ENCODE peak calls at places on chromosomes 7 and 10, in five cellular contexts. One of them, this sample, is unnamed. For H3K27me3, the result is how much of the 10 kb centered on the place peaks cover.

GRCh38 chr7:100198266-100198665 is 20.5 kb downstream of the STAG3 start:
- DNase-seq in colonic mucosa: no peak
- DNase-seq in transverse colon: no peak
- DNase-seq in pancreas: no peak
- DNase-seq in Peyer's patch: no peak
- DNase-seq in this sample: no peak

GRCh38 chr7:142808802-142809583 is 38.2 kb downstream of the PRSS2 start:
- DNase-seq in colonic mucosa: peak
- DNase-seq in transverse colon: peak
- DNase-seq in pancreas: no peak
- DNase-seq in Peyer's patch: peak
- DNase-seq in this sample: peak

GRCh38 chr7:92988941-92989540 is 128.7 kb downstream of the SAMD9 start:
- DNase-seq in Peyer's patch: no peak
- DNase-seq in transverse colon: no peak
- DNase-seq in colonic mucosa: no peak
- DNase-seq in pancreas: no peak
- DNase-seq in this sample: no peak

GRCh38 chr7:24829787-24830186 is 72.5 kb upstream of the GSDME start:
- DNase-seq in colonic mucosa: no peak
- DNase-seq in Peyer's patch: no peak
- DNase-seq in pancreas: no peak
- DNase-seq in transverse colon: no peak
- DNase-seq in this sample: no peak

GRCh38 chr7:104584620-104585019 is 256.2 kb downstream of the LHFPL3 start:
- DNase-seq in colonic mucosa: no peak
- DNase-seq in transverse colon: no peak
- DNase-seq in Peyer's patch: no peak
- DNase-seq in pancreas: no peak
- DNase-seq in this sample: no peak

GRCh38 chr10:17387861-17388503 is 66.4 kb downstream of the ST8SIA6 start:
- DNase-seq in transverse colon: no peak
- DNase-seq in pancreas: peak
- DNase-seq in colonic mucosa: peak
- DNase-seq in Peyer's patch: no peak
- DNase-seq in this sample: no peak

GRCh38 chr7:70655694-70656093 is 476.2 kb upstream of the GALNT17 start:
- DNase-seq in colonic mucosa: no peak
- DNase-seq in pancreas: no peak
- DNase-seq in transverse colon: no peak
- DNase-seq in Peyer's patch: no peak
- DNase-seq in this sample: no peak

GRCh38 chr10:35895331-35895730 is 253.2 kb upstream of the FZD8 start:
- DNase-seq in Peyer's patch: no peak
- DNase-seq in colonic mucosa: no peak
- DNase-seq in pancreas: no peak
- DNase-seq in transverse colon: no peak
- DNase-seq in this sample: no peak

GRCh38 chr7:17680943-17681351 is 259.3 kb downstream of the SNX13 start:
- DNase-seq in transverse colon: no peak
- DNase-seq in Peyer's patch: no peak
- DNase-seq in colonic mucosa: no peak
- DNase-seq in pancreas: no peak
- DNase-seq in this sample: no peak

GRCh38 chr10:54993148-54993547 is 192.1 kb upstream of the PCDH15 start:
- DNase-seq in pancreas: no peak
- DNase-seq in colonic mucosa: no peak
- DNase-seq in transverse colon: no peak
- DNase-seq in Peyer's patch: no peak
- DNase-seq in this sample: no peak

GRCh38 chr10:43599333-43599732 is 6.9 kb upstream of the ZNF485 start:
- DNase-seq in colonic mucosa: no peak
- DNase-seq in Peyer's patch: no peak
- DNase-seq in pancreas: no peak
- DNase-seq in transverse colon: no peak
- DNase-seq in this sample: no peak

GRCh38 chr10:69951658-69952057 is 101.0 kb upstream of the MACROH2A2 start:
- DNase-seq in colonic mucosa: no peak
- DNase-seq in transverse colon: no peak
- DNase-seq in pancreas: no peak
- DNase-seq in Peyer's patch: no peak
- DNase-seq in this sample: no peak
- H3K27me3 ChIP-seq in colonic mucosa: under half
- H3K27me3 ChIP-seq in transverse colon: under half
- H3K27me3 ChIP-seq in pancreas: under half
- H3K27me3 ChIP-seq in Peyer's patch: under half
- H3K27me3 ChIP-seq in this sample: under half

GRCh38 chr7:137579913-137580640 is 236.5 kb upstream of the PTN start:
- DNase-seq in colonic mucosa: no peak
- DNase-seq in Peyer's patch: no peak
- DNase-seq in transverse colon: no peak
- DNase-seq in pancreas: no peak
- DNase-seq in this sample: no peak
- H3K27ac ChIP-seq in colonic mucosa: no peak
- H3K27ac ChIP-seq in Peyer's patch: no peak
- H3K27ac ChIP-seq in transverse colon: no peak
- H3K27ac ChIP-seq in pancreas: no peak
- H3K27ac ChIP-seq in this sample: no peak

GRCh38 chr7:123867220-123867619 is 22.3 kb downstream of the HYAL4 start:
- DNase-seq in pancreas: no peak
- DNase-seq in Peyer's patch: no peak
- DNase-seq in transverse colon: no peak
- DNase-seq in colonic mucosa: no peak
- DNase-seq in this sample: no peak
- H3K27me3 ChIP-seq in pancreas: under half
- H3K27me3 ChIP-seq in Peyer's patch: under half
- H3K27me3 ChIP-seq in transverse colon: under half
- H3K27me3 ChIP-seq in colonic mucosa: under half
- H3K27me3 ChIP-seq in this sample: under half

DNA sequence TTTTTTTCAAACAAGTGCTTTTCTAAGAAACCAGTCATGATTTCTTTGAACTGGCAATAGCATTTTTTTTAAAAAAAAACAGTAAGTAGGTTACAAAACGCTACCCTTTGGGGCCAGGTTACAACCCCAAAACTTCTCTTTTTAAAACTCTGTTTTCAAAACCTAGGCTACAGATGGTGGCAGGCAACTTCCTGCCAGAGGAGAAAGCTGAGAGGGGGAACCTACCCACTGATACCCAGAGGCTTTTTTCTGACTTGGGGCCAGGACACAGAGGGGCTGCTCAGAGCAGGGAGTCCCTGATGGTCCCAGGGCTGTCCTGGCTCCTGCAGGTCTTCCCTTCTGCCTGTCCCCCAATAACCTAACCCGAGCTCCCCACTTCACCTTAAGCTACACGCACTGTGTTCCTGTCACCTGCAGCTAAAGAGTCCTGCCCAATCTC is 6.9 kb downstream of the STN1 start:
- DNase-seq in colonic mucosa: no peak
- DNase-seq in pancreas: no peak
- DNase-seq in transverse colon: no peak
- DNase-seq in Peyer's patch: peak
- DNase-seq in this sample: peak
- H3K27ac ChIP-seq in colonic mucosa: peak
- H3K27ac ChIP-seq in pancreas: no peak
- H3K27ac ChIP-seq in transverse colon: peak
- H3K27ac ChIP-seq in Peyer's patch: peak
- H3K27ac ChIP-seq in this sample: peak

DNA sequence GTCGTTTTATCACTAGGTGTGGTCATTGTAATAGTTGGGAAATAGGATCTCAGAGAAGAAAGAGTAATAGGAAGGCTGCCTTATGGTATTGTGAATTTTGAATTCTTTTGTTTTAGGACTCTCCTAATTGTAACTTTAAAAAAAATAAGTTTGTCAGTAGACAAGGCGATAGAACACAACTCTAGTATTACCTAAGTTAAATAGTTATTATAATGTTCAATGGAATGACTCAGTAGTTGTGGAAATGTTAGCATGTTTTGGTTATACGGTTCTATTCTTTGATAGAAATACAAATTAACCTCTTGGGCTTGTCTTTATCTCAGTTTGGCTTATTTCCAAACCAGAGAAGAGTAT is 1.4 kb downstream of the DNAH11 start:
- DNase-seq in transverse colon: no peak
- DNase-seq in pancreas: no peak
- DNase-seq in colonic mucosa: no peak
- DNase-seq in Peyer's patch: no peak
- DNase-seq in this sample: no peak
- H3K27me3 ChIP-seq in transverse colon: half or more
- H3K27me3 ChIP-seq in pancreas: under half
- H3K27me3 ChIP-seq in colonic mucosa: under half
- H3K27me3 ChIP-seq in Peyer's patch: under half
- H3K27me3 ChIP-seq in this sample: under half

DNA sequence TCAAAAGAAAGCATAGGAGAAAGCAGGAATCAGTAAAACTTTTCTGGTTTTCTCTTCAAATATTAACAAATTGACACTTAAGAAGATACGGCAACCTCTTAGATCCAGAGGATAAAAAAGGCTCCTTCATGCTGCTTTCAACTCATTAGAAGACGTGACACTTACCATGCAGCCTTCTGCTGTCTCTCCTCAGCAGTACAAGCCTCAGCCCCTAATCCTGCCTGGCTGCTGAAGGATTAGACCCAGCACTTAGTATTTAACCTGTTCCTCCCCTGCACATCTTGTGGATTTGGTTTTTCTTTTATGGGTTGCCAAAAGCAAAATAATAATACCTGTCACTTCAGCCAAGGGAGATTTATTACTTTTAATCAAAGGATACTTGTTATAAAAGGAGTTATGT is 108.4 kb downstream of the LYZL1 start:
- DNase-seq in Peyer's patch: no peak
- DNase-seq in pancreas: no peak
- DNase-seq in transverse colon: no peak
- DNase-seq in colonic mucosa: no peak
- DNase-seq in this sample: no peak
- H3K27ac ChIP-seq in Peyer's patch: no peak
- H3K27ac ChIP-seq in pancreas: no peak
- H3K27ac ChIP-seq in transverse colon: no peak
- H3K27ac ChIP-seq in colonic mucosa: no peak
- H3K27ac ChIP-seq in this sample: no peak

DNA sequence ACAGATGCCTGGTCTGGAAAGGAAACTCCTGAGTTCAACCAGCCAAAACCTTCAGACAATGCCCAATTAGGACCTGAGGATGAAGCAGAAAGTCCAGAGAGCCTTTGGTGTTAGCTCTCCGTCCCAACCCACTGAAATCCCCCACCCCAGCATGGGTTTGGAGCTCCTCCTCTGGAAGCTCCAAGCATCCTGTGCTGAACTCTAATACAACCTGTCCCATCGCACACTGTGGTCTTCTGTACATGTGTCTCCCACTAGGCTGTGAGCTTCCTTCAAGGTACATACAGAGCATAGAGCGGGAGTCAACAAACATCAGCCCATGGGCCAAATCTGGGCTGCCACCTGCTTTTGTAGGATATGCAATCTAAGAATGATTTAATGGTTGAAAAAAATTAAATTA is 166.5 kb downstream of the LSM5 start:
- DNase-seq in colonic mucosa: no peak
- DNase-seq in transverse colon: no peak
- DNase-seq in pancreas: no peak
- DNase-seq in Peyer's patch: no peak
- DNase-seq in this sample: no peak
- H3K27me3 ChIP-seq in colonic mucosa: under half
- H3K27me3 ChIP-seq in transverse colon: under half
- H3K27me3 ChIP-seq in pancreas: under half
- H3K27me3 ChIP-seq in Peyer's patch: under half
- H3K27me3 ChIP-seq in this sample: under half

This sample was measured in CD8-positive, alpha-beta T cell.